ENCODE peak calls at places on chromosomes 16 and 17, in six cellular contexts. One of them, this sample, is unnamed. For H3K9me3 and H3K27me3, the result is how much of the 10 kb centered on the place peaks cover.

GRCh38 chr17:16287563-16288027 is 65.7 kb downstream of the CENPV start:
- DNase-seq in esophagus squamous epithelium: no peak
- DNase-seq in ovary: no peak
- DNase-seq in NT2/D1: no peak
- DNase-seq in IMR-90: peak
- DNase-seq in adrenal gland: no peak
- DNase-seq in this sample: no peak

GRCh38 chr17:41060052-41060604 is at the start of gene KRTAP2-3:
- DNase-seq in IMR-90: peak
- DNase-seq in esophagus squamous epithelium: no peak
- DNase-seq in NT2/D1: no peak
- DNase-seq in adrenal gland: no peak
- DNase-seq in ovary: no peak
- DNase-seq in this sample: peak

GRCh38 chr16:65414284-65414984 is 292.6 kb upstream of the CDH11 start:
- DNase-seq in esophagus squamous epithelium: no peak
- DNase-seq in adrenal gland: peak
- DNase-seq in ovary: no peak
- DNase-seq in NT2/D1: no peak
- DNase-seq in IMR-90: peak
- DNase-seq in this sample: peak

GRCh38 chr16:21302898-21303528 is 24.9 kb upstream of the CRYM start:
- DNase-seq in esophagus squamous epithelium: no peak
- DNase-seq in ovary: no peak
- DNase-seq in adrenal gland: no peak
- DNase-seq in NT2/D1: no peak
- DNase-seq in IMR-90: peak
- DNase-seq in this sample: peak

GRCh38 chr17:37239690-37240344 is 136.0 kb upstream of the C17orf78 start:
- DNase-seq in adrenal gland: peak
- DNase-seq in esophagus squamous epithelium: no peak
- DNase-seq in NT2/D1: no peak
- DNase-seq in IMR-90: peak
- DNase-seq in ovary: no peak
- DNase-seq in this sample: no peak

GRCh38 chr17:55005520-55005919 is 37.0 kb downstream of the STXBP4 start:
- DNase-seq in adrenal gland: no peak
- DNase-seq in esophagus squamous epithelium: no peak
- DNase-seq in ovary: no peak
- DNase-seq in NT2/D1: peak
- DNase-seq in IMR-90: peak
- DNase-seq in this sample: no peak

GRCh38 chr16:82880361-82880760 is 253.6 kb downstream of the CDH13 start:
- DNase-seq in IMR-90: no peak
- DNase-seq in ovary: no peak
- DNase-seq in esophagus squamous epithelium: no peak
- DNase-seq in adrenal gland: no peak
- DNase-seq in NT2/D1: no peak
- DNase-seq in this sample: no peak

GRCh38 chr17:67239597-67239996 is 5.4 kb downstream of the HELZ start:
- DNase-seq in ovary: no peak
- DNase-seq in IMR-90: peak
- DNase-seq in esophagus squamous epithelium: no peak
- DNase-seq in NT2/D1: no peak
- DNase-seq in adrenal gland: no peak
- DNase-seq in this sample: no peak

DNA sequence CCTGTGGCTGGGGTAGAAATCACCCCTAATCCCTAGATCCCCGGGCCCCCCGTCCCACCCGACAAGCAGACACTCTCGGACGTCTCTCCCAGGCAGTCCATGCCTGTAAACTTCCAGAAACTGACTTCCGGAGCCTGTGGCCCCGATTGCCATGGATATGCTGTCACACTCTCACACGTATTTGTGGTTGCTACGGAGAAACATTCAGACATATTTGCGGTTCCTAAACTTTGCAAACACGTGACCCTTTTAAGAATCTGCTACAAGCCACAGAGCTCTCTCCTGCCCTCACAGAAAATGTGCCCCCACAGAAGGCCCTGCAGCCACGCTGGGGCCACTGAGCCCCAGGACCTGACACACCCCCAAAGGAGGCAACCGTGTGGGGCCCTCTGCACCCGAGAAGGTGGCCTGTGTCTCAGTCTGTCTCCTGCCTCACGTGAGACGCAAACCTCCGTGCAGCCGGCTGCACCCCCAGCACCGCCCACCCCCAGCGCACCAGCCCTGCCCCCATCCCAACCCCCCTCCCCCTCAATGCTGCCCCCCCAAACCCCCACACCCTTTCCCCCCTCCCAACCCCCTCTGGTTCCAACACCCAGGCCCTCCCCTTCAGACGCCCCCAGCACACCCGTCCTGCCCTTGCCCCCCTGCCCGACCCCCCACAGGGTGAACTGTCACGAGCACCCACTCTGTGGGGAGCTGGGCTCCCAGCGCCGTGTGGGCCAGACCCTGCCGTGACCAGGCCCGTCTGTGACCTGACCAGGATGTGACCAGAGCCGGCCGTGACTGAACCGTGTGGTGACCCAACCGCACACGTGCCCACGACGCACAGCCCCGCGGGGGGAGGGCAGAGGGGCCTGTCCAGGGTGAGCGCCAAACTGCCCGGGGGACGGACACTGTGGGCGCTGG is 66.3 kb upstream of the METRNL start:
- DNase-seq in NT2/D1: no peak
- DNase-seq in ovary: no peak
- DNase-seq in adrenal gland: no peak
- DNase-seq in IMR-90: peak
- DNase-seq in esophagus squamous epithelium: no peak
- DNase-seq in this sample: no peak
- H3K4me3 ChIP-seq in NT2/D1: no peak
- H3K4me3 ChIP-seq in ovary: no peak
- H3K4me3 ChIP-seq in adrenal gland: no peak
- H3K4me3 ChIP-seq in IMR-90: no peak
- H3K4me3 ChIP-seq in esophagus squamous epithelium: no peak
- H3K4me3 ChIP-seq in this sample: no peak

GRCh38 chr16:34054137-34054536 is 594.7 kb downstream of the TP53TG3F start:
- DNase-seq in ovary: no peak
- DNase-seq in esophagus squamous epithelium: no peak
- DNase-seq in NT2/D1: no peak
- DNase-seq in adrenal gland: no peak
- DNase-seq in IMR-90: no peak
- DNase-seq in this sample: no peak

GRCh38 chr16:34054969-34055368 is 595.6 kb downstream of the TP53TG3F start:
- DNase-seq in NT2/D1: no peak
- DNase-seq in ovary: no peak
- DNase-seq in esophagus squamous epithelium: no peak
- DNase-seq in IMR-90: no peak
- DNase-seq in adrenal gland: no peak
- DNase-seq in this sample: no peak

GRCh38 chr16:34050787-34051320 is 591.4 kb downstream of the TP53TG3F start:
- DNase-seq in esophagus squamous epithelium: no peak
- DNase-seq in ovary: no peak
- DNase-seq in IMR-90: no peak
- DNase-seq in NT2/D1: no peak
- DNase-seq in adrenal gland: no peak
- DNase-seq in this sample: no peak
- H3K9me3 ChIP-seq in esophagus squamous epithelium: under half
- H3K9me3 ChIP-seq in ovary: under half
- H3K9me3 ChIP-seq in IMR-90: under half
- H3K9me3 ChIP-seq in NT2/D1: under half
- H3K9me3 ChIP-seq in adrenal gland: under half
- H3K9me3 ChIP-seq in this sample: under half

DNA sequence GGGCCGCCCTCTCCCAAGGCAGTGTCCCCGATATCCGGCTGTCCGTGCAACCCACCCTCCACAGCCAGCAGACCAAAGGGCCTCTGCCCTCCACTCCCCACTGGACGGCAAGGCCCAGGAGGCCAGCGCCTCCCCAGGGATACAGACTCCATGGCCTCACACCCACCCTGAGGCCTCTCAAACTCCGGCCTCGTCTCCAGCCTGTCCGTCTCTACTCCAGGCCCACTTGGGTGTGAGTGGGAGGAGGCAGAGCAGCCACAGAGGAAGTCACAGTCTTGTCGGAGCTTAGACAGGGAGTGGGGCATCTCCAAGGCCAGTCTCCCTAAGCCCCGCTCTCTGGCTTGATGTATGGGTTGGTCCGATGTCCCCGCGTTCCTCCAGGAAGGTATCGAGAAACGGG is 73.3 kb downstream of the SRCIN1 start:
- DNase-seq in esophagus squamous epithelium: no peak
- DNase-seq in ovary: no peak
- DNase-seq in NT2/D1: no peak
- DNase-seq in adrenal gland: no peak
- DNase-seq in IMR-90: no peak
- DNase-seq in this sample: no peak
- H3K27me3 ChIP-seq in esophagus squamous epithelium: under half
- H3K27me3 ChIP-seq in ovary: under half
- H3K27me3 ChIP-seq in NT2/D1: under half
- H3K27me3 ChIP-seq in adrenal gland: under half
- H3K27me3 ChIP-seq in IMR-90: under half
- H3K27me3 ChIP-seq in this sample: under half

DNA sequence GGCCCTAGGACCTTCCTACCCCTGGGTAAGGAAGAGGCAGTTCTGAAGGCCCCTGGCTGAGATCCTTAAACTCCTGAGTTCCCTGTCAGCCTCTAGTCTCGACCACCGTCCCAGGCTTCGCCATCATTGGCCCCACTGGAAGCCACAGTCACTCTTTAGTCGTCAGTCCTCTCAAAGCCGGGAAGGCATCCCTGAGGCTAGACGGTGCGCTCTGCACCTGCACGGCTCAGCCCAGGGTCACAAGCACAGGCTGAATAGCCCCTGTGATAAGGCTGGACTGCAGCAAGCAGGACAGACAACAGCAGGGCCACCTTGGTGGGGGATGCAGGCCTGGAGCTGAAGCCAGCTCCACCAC is 3.3 kb upstream of the HEXIM1 start:
- DNase-seq in esophagus squamous epithelium: no peak
- DNase-seq in adrenal gland: no peak
- DNase-seq in ovary: no peak
- DNase-seq in NT2/D1: no peak
- DNase-seq in IMR-90: no peak
- DNase-seq in this sample: no peak
- H3K4me3 ChIP-seq in esophagus squamous epithelium: peak
- H3K4me3 ChIP-seq in adrenal gland: peak
- H3K4me3 ChIP-seq in ovary: peak
- H3K4me3 ChIP-seq in NT2/D1: peak
- H3K4me3 ChIP-seq in IMR-90: no peak
- H3K4me3 ChIP-seq in this sample: no peak

GRCh38 chr16:10296956-10297340 is 88.9 kb upstream of the ATF7IP2 start:
- DNase-seq in adrenal gland: no peak
- DNase-seq in ovary: no peak
- DNase-seq in NT2/D1: no peak
- DNase-seq in esophagus squamous epithelium: no peak
- DNase-seq in IMR-90: no peak
- DNase-seq in this sample: no peak
- H3K9me3 ChIP-seq in adrenal gland: under half
- H3K9me3 ChIP-seq in ovary: under half
- H3K9me3 ChIP-seq in NT2/D1: under half
- H3K9me3 ChIP-seq in esophagus squamous epithelium: under half
- H3K9me3 ChIP-seq in IMR-90: under half
- H3K9me3 ChIP-seq in this sample: under half

DNA sequence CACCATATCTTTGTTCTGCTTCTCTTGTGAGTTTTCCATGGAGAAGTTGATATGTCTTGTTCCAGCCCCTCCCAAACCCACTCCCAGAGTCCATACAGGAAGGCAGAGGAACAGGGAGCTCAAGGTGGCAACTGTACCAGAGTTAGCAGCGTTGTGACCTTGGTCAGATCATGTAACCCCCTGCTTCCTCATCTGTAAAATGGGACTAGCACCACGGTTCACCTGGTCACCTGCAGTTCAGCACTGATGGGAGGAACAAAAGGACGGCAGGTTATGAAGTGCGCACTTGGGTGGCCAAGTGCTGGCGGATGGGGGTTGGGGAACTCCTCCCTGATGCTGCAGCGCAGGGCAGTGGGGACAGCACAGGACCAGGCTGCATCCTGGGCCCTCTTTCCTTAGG is 7.7 kb upstream of the NEUROD2 start:
- DNase-seq in ovary: no peak
- DNase-seq in IMR-90: no peak
- DNase-seq in adrenal gland: no peak
- DNase-seq in NT2/D1: no peak
- DNase-seq in esophagus squamous epithelium: no peak
- DNase-seq in this sample: no peak
- H3K27me3 ChIP-seq in ovary: under half
- H3K27me3 ChIP-seq in IMR-90: half or more
- H3K27me3 ChIP-seq in adrenal gland: under half
- H3K27me3 ChIP-seq in NT2/D1: half or more
- H3K27me3 ChIP-seq in esophagus squamous epithelium: under half
- H3K27me3 ChIP-seq in this sample: under half

DNA sequence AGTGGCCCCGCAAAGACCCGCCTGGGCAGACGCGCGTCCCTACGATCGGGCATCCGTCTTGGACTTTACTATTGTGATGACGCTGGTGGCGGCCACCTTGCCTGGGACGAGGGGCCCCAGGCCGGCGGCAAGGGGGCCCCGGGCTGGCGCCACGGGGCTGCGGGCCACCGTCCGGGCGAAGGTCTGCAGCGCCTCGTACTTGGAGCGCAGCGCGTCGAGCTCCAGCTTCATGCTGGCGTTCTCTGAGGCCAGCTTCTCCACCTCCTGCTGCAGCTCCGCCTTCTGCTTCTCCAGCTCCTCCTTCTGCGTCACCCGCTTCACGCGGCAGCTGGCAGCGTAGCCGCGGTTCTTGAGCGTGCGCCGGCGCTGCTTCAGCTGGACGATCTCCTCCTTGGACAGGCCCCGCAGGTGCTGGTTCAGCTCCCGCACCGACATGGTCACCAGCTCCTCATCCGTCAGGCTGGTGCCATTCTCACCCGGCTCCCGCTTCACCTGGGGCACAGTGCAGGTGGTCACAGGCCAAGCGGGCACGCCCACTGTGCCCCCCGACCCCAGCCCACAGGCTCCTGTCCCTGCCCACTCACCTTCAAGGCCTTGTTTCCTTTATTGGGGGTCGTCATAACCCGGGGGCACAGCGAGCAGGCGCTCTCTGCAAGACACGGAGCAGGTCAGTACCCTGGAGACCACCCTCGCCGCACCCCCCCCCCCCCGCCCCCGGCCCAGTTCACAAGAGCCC is 4.8 kb upstream of the SIRT7 start:
- DNase-seq in ovary: no peak
- DNase-seq in adrenal gland: no peak
- DNase-seq in IMR-90: no peak
- DNase-seq in esophagus squamous epithelium: no peak
- DNase-seq in NT2/D1: no peak
- DNase-seq in this sample: no peak
- H3K4me3 ChIP-seq in ovary: peak
- H3K4me3 ChIP-seq in adrenal gland: peak
- H3K4me3 ChIP-seq in IMR-90: no peak
- H3K4me3 ChIP-seq in esophagus squamous epithelium: peak
- H3K4me3 ChIP-seq in NT2/D1: peak
- H3K4me3 ChIP-seq in this sample: peak

DNA sequence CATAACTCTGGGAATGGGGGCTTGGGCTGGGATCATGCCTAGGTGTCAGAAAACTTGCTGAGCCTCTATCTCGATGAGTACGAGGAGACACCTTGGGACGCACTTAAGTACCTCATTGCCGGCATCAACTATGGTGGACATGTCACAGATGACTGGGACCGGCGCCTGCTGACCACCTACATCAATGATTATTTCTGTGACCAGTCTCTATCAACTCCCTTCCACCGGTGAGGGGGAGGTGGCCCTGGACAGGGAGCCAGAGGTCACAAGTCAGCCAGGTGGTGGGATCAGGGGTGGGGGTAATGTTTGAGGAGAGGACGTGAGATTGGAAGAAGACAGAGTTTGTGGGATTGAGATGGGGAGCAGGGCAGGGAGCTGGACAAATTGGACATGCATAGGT is 3.4 kb upstream of the KDM6B start:
- DNase-seq in adrenal gland: peak
- DNase-seq in NT2/D1: no peak
- DNase-seq in esophagus squamous epithelium: no peak
- DNase-seq in IMR-90: no peak
- DNase-seq in ovary: no peak
- DNase-seq in this sample: no peak
- H3K9me3 ChIP-seq in adrenal gland: under half
- H3K9me3 ChIP-seq in NT2/D1: under half
- H3K9me3 ChIP-seq in esophagus squamous epithelium: under half
- H3K9me3 ChIP-seq in IMR-90: under half
- H3K9me3 ChIP-seq in ovary: under half
- H3K9me3 ChIP-seq in this sample: under half

This sample was measured in MG63.